ENCODE peak calls at places on chromosome 1, in four cellular contexts. One of them, this sample, is unnamed.

GRCh38 chr1:175841613-175842234 is 98.3 kb upstream of the TNR start:
- DNase-seq in AG04449: no peak
- DNase-seq in GM13977: no peak
- DNase-seq in glutamatergic neuron: no peak
- DNase-seq in this sample: no peak

GRCh38 chr1:87151500-87152421 is 176.9 kb upstream of the LMO4 start:
- DNase-seq in AG04449: no peak
- DNase-seq in GM13977: peak; percentile 75
- DNase-seq in glutamatergic neuron: peak; percentile 81
- DNase-seq in this sample: no peak

GRCh38 chr1:182359645-182360044 is 31.9 kb downstream of the GLUL start:
- DNase-seq in AG04449: no peak
- DNase-seq in GM13977: no peak
- DNase-seq in glutamatergic neuron: no peak
- DNase-seq in this sample: no peak

GRCh38 chr1:227004796-227005195 is 64.7 kb downstream of the COQ8A start:
- DNase-seq in AG04449: no peak
- DNase-seq in GM13977: no peak
- DNase-seq in glutamatergic neuron: peak; percentile 45
- DNase-seq in this sample: no peak

GRCh38 chr1:25794325-25794724 is 5.7 kb upstream of the SELENON start:
- DNase-seq in AG04449: no peak
- DNase-seq in GM13977: no peak
- DNase-seq in glutamatergic neuron: no peak
- DNase-seq in this sample: no peak

GRCh38 chr1:10829067-10829818 is 32.8 kb upstream of the CASZ1 start:
- DNase-seq in AG04449: no peak
- DNase-seq in GM13977: no peak
- DNase-seq in glutamatergic neuron: no peak
- DNase-seq in this sample: no peak

GRCh38 chr1:29145739-29146437 is 22.2 kb upstream of the TMEM200B start:
- DNase-seq in AG04449: peak; percentile 59
- DNase-seq in GM13977: no peak
- DNase-seq in glutamatergic neuron: no peak
- DNase-seq in this sample: peak; percentile 88

GRCh38 chr1:10054465-10054864 is 21.7 kb downstream of the UBE4B start:
- DNase-seq in AG04449: no peak
- DNase-seq in GM13977: no peak
- DNase-seq in glutamatergic neuron: no peak
- DNase-seq in this sample: no peak

GRCh38 chr1:2571348-2571747 is 15.2 kb downstream of the TNFRSF14 start:
- DNase-seq in AG04449: no peak
- DNase-seq in GM13977: no peak
- DNase-seq in glutamatergic neuron: no peak
- DNase-seq in this sample: no peak

GRCh38 chr1:205522692-205523091 is 18.2 kb downstream of the CDK18 start:
- DNase-seq in AG04449: no peak
- DNase-seq in GM13977: no peak
- DNase-seq in glutamatergic neuron: no peak
- DNase-seq in this sample: no peak

GRCh38 chr1:226656201-226656600 is 82.9 kb downstream of the ITPKB start:
- DNase-seq in AG04449: no peak
- DNase-seq in GM13977: no peak
- DNase-seq in glutamatergic neuron: peak; percentile 10
- DNase-seq in this sample: no peak

GRCh38 chr1:21149430-21149861 is 27.3 kb downstream of the EIF4G3 start:
- DNase-seq in AG04449: no peak
- DNase-seq in GM13977: no peak
- DNase-seq in glutamatergic neuron: no peak
- DNase-seq in this sample: no peak

GRCh38 chr1:23756676-23757075 is 13.4 kb downstream of the ELOA start:
- DNase-seq in AG04449: no peak
- DNase-seq in GM13977: no peak
- DNase-seq in glutamatergic neuron: no peak
- DNase-seq in this sample: no peak

GRCh38 chr1:201391651-201392511 is 7.2 kb downstream of the LAD1 start:
- DNase-seq in AG04449: no peak
- DNase-seq in GM13977: no peak
- DNase-seq in glutamatergic neuron: no peak
- DNase-seq in this sample: no peak

GRCh38 chr1:64505232-64505943 is 35.5 kb downstream of the CACHD1 start:
- DNase-seq in AG04449: no peak
- DNase-seq in GM13977: peak; percentile 28
- DNase-seq in glutamatergic neuron: peak; percentile 81
- DNase-seq in this sample: no peak

GRCh38 chr1:25954371-25954938 is 43.4 kb downstream of the PAFAH2 start:
- DNase-seq in AG04449: no peak
- DNase-seq in GM13977: no peak
- DNase-seq in glutamatergic neuron: no peak
- DNase-seq in this sample: no peak

GRCh38 chr1:215728206-215728605 is 161.1 kb downstream of the KCTD3 start:
- DNase-seq in AG04449: no peak
- DNase-seq in GM13977: no peak
- DNase-seq in glutamatergic neuron: no peak
- DNase-seq in this sample: no peak

GRCh38 chr1:224160171-224160682 is 22.8 kb upstream of the DEGS1 start:
- DNase-seq in AG04449: no peak
- DNase-seq in GM13977: no peak
- DNase-seq in glutamatergic neuron: no peak
- DNase-seq in this sample: no peak

GRCh38 chr1:179353546-179353945 is 12.2 kb upstream of the AXDND1 start:
- DNase-seq in AG04449: peak; percentile 23
- DNase-seq in GM13977: no peak
- DNase-seq in glutamatergic neuron: no peak
- DNase-seq in this sample: peak; percentile 79

GRCh38 chr1:78475888-78476610 is 14.7 kb upstream of the PTGFR start:
- DNase-seq in AG04449: no peak
- DNase-seq in GM13977: no peak
- DNase-seq in glutamatergic neuron: no peak
- DNase-seq in this sample: no peak

GRCh38 chr1:205662135-205662725 is 18.1 kb downstream of the SLC45A3 start:
- DNase-seq in AG04449: no peak
- DNase-seq in GM13977: peak; percentile 6
- DNase-seq in glutamatergic neuron: no peak
- DNase-seq in this sample: no peak

GRCh38 chr1:40316595-40317393 is at the start of gene COL9A2:
- DNase-seq in AG04449: no peak
- DNase-seq in GM13977: peak; percentile 79
- DNase-seq in glutamatergic neuron: peak; percentile 42
- DNase-seq in this sample: no peak

GRCh38 chr1:214344897-214345296 is 63.9 kb downstream of the SMYD2 start:
- DNase-seq in AG04449: no peak
- DNase-seq in GM13977: no peak
- DNase-seq in glutamatergic neuron: no peak
- DNase-seq in this sample: no peak

GRCh38 chr1:214341459-214341858 is 60.5 kb downstream of the SMYD2 start:
- DNase-seq in AG04449: no peak
- DNase-seq in GM13977: no peak
- DNase-seq in glutamatergic neuron: no peak
- DNase-seq in this sample: no peak

GRCh38 chr1:214337536-214337935 is 56.6 kb downstream of the SMYD2 start:
- DNase-seq in AG04449: no peak
- DNase-seq in GM13977: no peak
- DNase-seq in glutamatergic neuron: no peak
- DNase-seq in this sample: peak; percentile 65

GRCh38 chr1:214338212-214338611 is 57.3 kb downstream of the SMYD2 start:
- DNase-seq in AG04449: no peak
- DNase-seq in GM13977: no peak
- DNase-seq in glutamatergic neuron: no peak
- DNase-seq in this sample: no peak

DNA sequence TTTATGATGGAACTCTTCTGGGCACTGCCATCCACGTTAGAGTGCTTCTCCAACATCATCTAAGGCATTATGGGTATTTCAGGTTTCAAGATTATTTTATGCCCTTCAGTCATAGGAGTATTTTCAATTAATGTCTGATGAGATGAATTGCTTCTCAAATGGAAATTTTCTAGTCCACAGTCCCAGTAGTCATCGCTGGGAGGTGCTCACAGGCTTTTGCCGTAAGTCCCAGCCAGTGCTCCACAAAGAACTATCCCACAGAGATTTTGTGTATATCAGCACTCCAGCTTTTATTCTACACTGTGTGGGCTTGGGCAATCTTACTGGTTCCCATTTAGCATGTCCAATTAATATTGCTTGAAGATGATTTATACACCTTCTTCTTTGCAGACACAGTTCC is 61.0 kb downstream of the SMYD2 start:
- DNase-seq in AG04449: no peak
- DNase-seq in GM13977: no peak
- DNase-seq in glutamatergic neuron: no peak
- DNase-seq in this sample: no peak
- TF ChIP-seq CTCF in AG04449: no peak
- TF ChIP-seq CTCF in GM13977: no peak
- TF ChIP-seq CTCF in glutamatergic neuron: no peak
- TF ChIP-seq CTCF in this sample: peak; percentile 3

DNA sequence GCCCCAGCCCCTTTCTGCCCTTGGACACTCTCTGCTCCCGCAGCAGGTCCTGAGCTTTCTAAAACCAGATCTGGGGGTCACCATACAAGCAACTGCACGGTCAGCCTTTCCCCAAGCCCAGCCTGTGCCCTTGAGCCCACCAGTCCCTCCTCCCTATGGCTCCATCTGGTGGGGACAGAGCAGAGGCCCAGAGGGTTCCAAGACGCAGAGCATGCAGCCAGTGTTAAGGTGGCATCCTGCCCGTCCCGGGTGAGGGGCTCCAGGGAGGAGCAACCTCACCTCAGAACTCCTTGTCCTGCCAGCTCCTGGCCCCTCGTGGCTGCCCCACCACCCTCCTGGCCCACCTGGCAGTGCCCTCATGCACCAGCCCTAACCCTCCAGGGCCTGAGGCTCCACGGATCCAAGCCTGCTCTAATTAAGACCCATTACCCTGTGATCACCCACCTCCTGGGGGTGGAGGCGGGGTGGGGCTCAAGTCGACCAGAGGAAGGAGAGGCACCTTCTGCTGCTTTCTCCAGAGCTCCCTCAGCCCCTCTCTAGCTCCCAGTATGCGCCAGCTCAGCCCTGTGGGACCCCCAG is 8.5 kb downstream of the CHD5 start:
- DNase-seq in AG04449: no peak
- DNase-seq in GM13977: no peak
- DNase-seq in glutamatergic neuron: peak; percentile 69
- DNase-seq in this sample: no peak
- TF ChIP-seq CTCF in AG04449: peak; percentile 54
- TF ChIP-seq CTCF in GM13977: peak; percentile 11
- TF ChIP-seq CTCF in glutamatergic neuron: no peak
- TF ChIP-seq CTCF in this sample: peak; percentile 45

GRCh38 chr1:93846929-93847810 is 31.8 kb downstream of the DNTTIP2 start:
- DNase-seq in AG04449: no peak
- DNase-seq in GM13977: peak; percentile 88
- DNase-seq in glutamatergic neuron: peak; percentile 80
- DNase-seq in this sample: peak; percentile 72
- TF ChIP-seq CTCF in AG04449: no peak
- TF ChIP-seq CTCF in GM13977: no peak
- TF ChIP-seq CTCF in glutamatergic neuron: no peak
- TF ChIP-seq CTCF in this sample: no peak

GRCh38 chr1:204516180-204516879 is at the start of gene MDM4:
- DNase-seq in AG04449: peak; percentile 83
- DNase-seq in GM13977: peak; percentile 86
- DNase-seq in glutamatergic neuron: peak; percentile 88
- DNase-seq in this sample: peak; percentile 90
- TF ChIP-seq CTCF in AG04449: no peak
- TF ChIP-seq CTCF in GM13977: no peak
- TF ChIP-seq CTCF in glutamatergic neuron: no peak
- TF ChIP-seq CTCF in this sample: no peak

GRCh38 chr1:115475252-115475651 is 137.2 kb upstream of the NGF start:
- DNase-seq in AG04449: no peak
- DNase-seq in GM13977: no peak
- DNase-seq in glutamatergic neuron: no peak
- DNase-seq in this sample: no peak

GRCh38 chr1:115477071-115477470 is 139.0 kb upstream of the NGF start:
- DNase-seq in AG04449: no peak
- DNase-seq in GM13977: no peak
- DNase-seq in glutamatergic neuron: no peak
- DNase-seq in this sample: no peak

GRCh38 chr1:115478933-115479551 is 141.0 kb upstream of the NGF start:
- DNase-seq in AG04449: no peak
- DNase-seq in GM13977: no peak
- DNase-seq in glutamatergic neuron: no peak
- DNase-seq in this sample: no peak

GRCh38 chr1:115475901-115476300 is 137.9 kb upstream of the NGF start:
- DNase-seq in AG04449: no peak
- DNase-seq in GM13977: no peak
- DNase-seq in glutamatergic neuron: peak; percentile 33
- DNase-seq in this sample: no peak

DNA sequence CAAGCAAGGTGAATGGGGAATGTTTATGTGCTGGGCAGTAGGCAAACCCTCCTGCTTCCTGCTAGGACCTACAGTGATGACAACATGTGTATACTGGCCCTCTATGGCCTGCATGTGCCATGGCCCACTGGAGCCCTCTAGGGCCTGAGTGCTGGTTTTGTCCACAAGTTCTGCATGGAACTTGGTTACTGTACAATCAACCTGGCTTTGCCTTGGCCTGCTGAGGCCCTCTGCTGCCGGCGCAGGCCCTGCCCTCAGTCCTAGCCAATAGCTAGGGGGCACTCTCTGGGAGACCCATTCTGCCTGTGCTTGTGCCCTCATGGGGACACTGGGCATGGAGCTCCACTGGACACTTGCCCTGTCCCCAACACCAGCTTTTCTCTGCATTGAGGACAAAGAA is 138.6 kb upstream of the NGF start:
- DNase-seq in AG04449: no peak
- DNase-seq in GM13977: no peak
- DNase-seq in glutamatergic neuron: no peak
- DNase-seq in this sample: no peak
- TF ChIP-seq CTCF in AG04449: peak; percentile 27
- TF ChIP-seq CTCF in GM13977: no peak
- TF ChIP-seq CTCF in glutamatergic neuron: no peak
- TF ChIP-seq CTCF in this sample: peak; percentile 18

DNA sequence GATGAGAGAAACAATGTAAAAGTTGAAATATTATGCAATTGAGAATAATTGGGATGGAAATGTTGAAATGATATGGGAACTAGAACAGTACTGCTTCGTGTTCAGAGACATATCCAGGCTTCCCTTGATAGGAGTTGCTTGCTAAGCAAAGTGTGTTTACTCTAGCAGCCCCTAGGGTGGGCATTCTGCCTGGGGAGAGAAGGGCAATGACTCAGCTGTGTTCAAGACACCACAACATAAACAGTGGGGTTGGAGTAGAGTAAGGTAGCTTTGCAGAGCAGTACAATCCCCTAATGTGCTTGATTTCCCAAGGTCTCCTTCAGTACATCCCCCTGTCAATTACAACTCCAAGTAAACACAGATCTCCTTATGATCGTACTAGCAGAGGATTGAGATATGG is 4.8 kb upstream of the PCNX2 start:
- DNase-seq in AG04449: no peak
- DNase-seq in GM13977: no peak
- DNase-seq in glutamatergic neuron: no peak
- DNase-seq in this sample: no peak
- TF ChIP-seq CTCF in AG04449: no peak
- TF ChIP-seq CTCF in GM13977: no peak
- TF ChIP-seq CTCF in glutamatergic neuron: no peak
- TF ChIP-seq CTCF in this sample: no peak

GRCh38 chr1:83545450-83545849 is 453.5 kb downstream of the TTLL7 start:
- DNase-seq in AG04449: no peak
- DNase-seq in GM13977: no peak
- DNase-seq in glutamatergic neuron: no peak
- DNase-seq in this sample: no peak
- TF ChIP-seq CTCF in AG04449: no peak
- TF ChIP-seq CTCF in GM13977: no peak
- TF ChIP-seq CTCF in glutamatergic neuron: peak; percentile 40
- TF ChIP-seq CTCF in this sample: no peak

This sample was measured in AG09319.